ENCODE peak calls at places on chromosomes 16 and 17, in ten cellular contexts. N is NCI-H2171 treated with DMSO at 0.1 percent for 48 hours; R is fibroblast of mammary gland; U is GM04504; I is stimulated activated naive CD8-positive, alpha-beta T cell treated with anti-CD3 and anti-CD28 coated beads, Interleukin-15, amount 100 ng/mL, for 72 hours; K is ACHN; Z is H54; F is D721Med; G is ascending aorta; A is osteoblast. H is an unnamed sample.

GRCh38 chr17:79990051-79990592 is 45.5 kb downstream of the TBC1D16 start:
- DNase-seq in R (no peak), A (peak), Z (no peak), N (no peak), K (no peak), F (no peak), G (no peak), I (no peak), U (no peak), H (no peak)

GRCh38 chr16:48350716-48351115 is 34.5 kb downstream of the SIAH1 start:
- DNase-seq in A (no peak), I (peak), Z (no peak), K (no peak), F (no peak), G (no peak), R (no peak), U (no peak), N (no peak), H (no peak)

GRCh38 chr17:67830440-67830839 is 5.1 kb downstream of the BPTF start:
- DNase-seq in G (no peak), U (no peak), A (no peak), Z (no peak), R (no peak), I (no peak), F (no peak), N (no peak), K (no peak), H (no peak)

GRCh38 chr16:24849641-24850040 is 3.9 kb downstream of the SLC5A11 start:
- DNase-seq in F (no peak), I (no peak), U (no peak), Z (no peak), A (no peak), R (no peak), N (no peak), K (no peak), G (no peak), H (no peak)

GRCh38 chr16:878071-878784 is 77.7 kb upstream of the GNG13 start:
- DNase-seq in N (no peak), U (no peak), G (no peak), I (peak), A (peak), R (no peak), Z (no peak), F (no peak), K (no peak), H (no peak)

GRCh38 chr17:15287533-15288267 is 22.6 kb upstream of the PMP22 start:
- DNase-seq in K (no peak), N (no peak), I (no peak), Z (no peak), U (no peak), F (no peak), R (peak), G (no peak), A (no peak), H (no peak)

GRCh38 chr17:81822996-81823799 is 9.9 kb downstream of the MCRIP1 start:
- DNase-seq in F (no peak), I (no peak), K (no peak), G (no peak), U (no peak), A (no peak), R (no peak), Z (no peak), N (no peak), H (no peak)

GRCh38 chr16:56833243-56833970 is 31.6 kb upstream of the SLC12A3 start:
- DNase-seq in N (no peak), K (no peak), F (no peak), I (no peak), R (no peak), U (no peak), Z (no peak), A (no peak), G (no peak), H (no peak)

GRCh38 chr17:80877095-80877828 is 114.4 kb upstream of the CHMP6 start:
- DNase-seq in G (no peak), A (peak), K (no peak), I (peak), F (no peak), U (no peak), Z (no peak), R (no peak), N (no peak), H (peak)

GRCh38 chr16:9258423-9259051 is 167.1 kb downstream of the HAPSTR1 start:
- DNase-seq in K (peak), I (peak), R (peak), N (peak), Z (peak), G (no peak), U (no peak), F (peak), A (peak), H (peak)

GRCh38 chr16:50160495-50161164 is 7.5 kb downstream of the TENT4B start:
- DNase-seq in F (no peak), R (peak), N (peak), I (no peak), A (peak), G (no peak), U (no peak), K (no peak), Z (no peak), H (no peak)

GRCh38 chr16:81687183-81687456 is 92.0 kb upstream of the PLCG2 start:
- DNase-seq in R (no peak), Z (no peak), N (no peak), A (no peak), U (no peak), F (no peak), I (no peak), G (no peak), K (no peak), H (no peak)

GRCh38 chr16:56506941-56507340 is 12.9 kb downstream of the BBS2 start:
- DNase-seq in Z (no peak), F (no peak), N (no peak), U (no peak), K (no peak), A (peak), R (peak), I (no peak), G (no peak), H (no peak)

GRCh38 chr17:9255838-9256237 is 234.5 kb downstream of the NTN1 start:
- DNase-seq in F (no peak), I (no peak), R (peak), U (no peak), A (no peak), N (no peak), G (no peak), Z (no peak), K (no peak), H (no peak)

GRCh38 chr17:48570325-48571023 is 7.7 kb downstream of the HOXB4 start:
- DNase-seq in F (no peak), I (no peak), A (no peak), R (no peak), U (no peak), K (no peak), G (no peak), Z (no peak), N (no peak), H (no peak)

GRCh38 chr16:54370653-54371052 is 84.1 kb upstream of the IRX3 start:
- DNase-seq in G (no peak), A (no peak), Z (no peak), F (no peak), R (no peak), U (no peak), K (no peak), I (no peak), N (peak), H (no peak)

GRCh38 chr16:47565454-47565853 is 104.3 kb downstream of the PHKB start:
- DNase-seq in A (peak), R (peak), K (peak), U (peak), I (no peak), F (no peak), N (no peak), G (peak), Z (peak), H (no peak)

GRCh38 chr17:59669411-59669810 is 37.8 kb downstream of the PTRH2 start:
- DNase-seq in A (no peak), F (no peak), N (no peak), G (no peak), U (no peak), I (no peak), R (no peak), K (peak), Z (no peak), H (no peak)

H was measured in GM13976.